ENCODE peak calls at places on chromosomes 2 and 18, in six cellular contexts. O is GM12878, Z is upper lobe of left lung, Q is HCT116, J is K562, K is HepG2. X is an unnamed sample.

GRCh38 chr2:206422493-206422892 is 20.8 kb upstream of the ADAM23 start:
- ATAC-seq in O (no peak), Z (no peak), Q (no peak), J (no peak), K (no peak), X (no peak)

GRCh38 chr2:224987733-224988132 is 54.5 kb downstream of the DOCK10 start:
- ATAC-seq in O (no peak), Z (no peak), Q (no peak), J (no peak), K (no peak), X (no peak)

GRCh38 chr2:45946023-45946422 is 294.5 kb downstream of the PRKCE start:
- ATAC-seq in O (no peak), Z (no peak), Q (peak; percentile 83), J (no peak), K (no peak), X (no peak)

GRCh38 chr18:75428490-75428889 is 987 bp upstream of the SMIM21 start:
- ATAC-seq in O (no peak), Z (no peak), Q (no peak), J (no peak), K (no peak), X (no peak)

GRCh38 chr2:17160594-17160993 is 357.6 kb downstream of the RAD51AP2 start:
- ATAC-seq in O (no peak), Z (no peak), Q (no peak), J (no peak), K (no peak), X (no peak)

GRCh38 chr2:238523158-238524110 is 96.7 kb downstream of the ASB1 start:
- ATAC-seq in O (no peak), Z (peak; percentile 61), Q (peak; percentile 54), J (peak; percentile 65), K (peak; percentile 96), X (peak; percentile 84)

GRCh38 chr2:38056216-38056615 is 19.7 kb downstream of the CYP1B1 start:
- ATAC-seq in O (no peak), Z (no peak), Q (no peak), J (no peak), K (no peak), X (no peak)

GRCh38 chr2:89841476-89841840 is 1150.0 kb downstream of the RPIA start:
- ATAC-seq in O (no peak), Z (no peak), Q (no peak), J (no peak), K (no peak), X (no peak)

GRCh38 chr2:7089284-7089683 is 172.1 kb downstream of the RNF144A start:
- ATAC-seq in O (no peak), Z (no peak), Q (no peak), J (peak; percentile 25), K (no peak), X (no peak)

GRCh38 chr2:29810956-29811355 is 110.4 kb downstream of the ALK start:
- ATAC-seq in O (peak; percentile 49), Z (no peak), Q (no peak), J (peak; percentile 67), K (no peak), X (no peak)

GRCh38 chr18:34709631-34710429 is at the start of gene DTNA:
- ATAC-seq in O (peak; percentile 41), Z (peak; percentile 85), Q (no peak), J (no peak), K (no peak), X (peak; percentile 48)

GRCh38 chr18:46462523-46462922 is 194.5 kb downstream of the LOXHD1 start:
- ATAC-seq in O (no peak), Z (peak; percentile 6), Q (no peak), J (no peak), K (no peak), X (no peak)

GRCh38 chr18:62877448-62878221 is 162.3 kb downstream of the PHLPP1 start:
- ATAC-seq in O (no peak), Z (peak; percentile 37), Q (no peak), J (no peak), K (peak; percentile 39), X (peak; percentile 34)

GRCh38 chr2:238133499-238134392 is 4.7 kb upstream of the KLHL30 start:
- ATAC-seq in O (peak; percentile 41), Z (no peak), Q (peak; percentile 59), J (no peak), K (peak; percentile 69), X (no peak)

GRCh38 chr18:22207022-22207758 is 37.8 kb downstream of the GATA6 start:
- ATAC-seq in O (no peak), Z (peak; percentile 75), Q (no peak), J (no peak), K (no peak), X (peak; percentile 76)

GRCh38 chr2:215764441-215765048 is 248.8 kb downstream of the MREG start:
- ATAC-seq in O (peak; percentile 41), Z (peak; percentile 85), Q (no peak), J (peak; percentile 79), K (no peak), X (no peak)

GRCh38 chr2:1613731-1614354 is 130.5 kb downstream of the PXDN start:
- ATAC-seq in O (no peak), Z (peak; percentile 88), Q (peak; percentile 55), J (no peak), K (no peak), X (peak; percentile 48)

GRCh38 chr2:100606740-100607343 is 44.0 kb downstream of the PDCL3 start:
- ATAC-seq in O (peak; percentile 70), Z (peak; percentile 66), Q (peak; percentile 74), J (peak; percentile 70), K (peak; percentile 66), X (no peak)

GRCh38 chr2:42959148-42959992 is 167.0 kb upstream of the HAAO start:
- ATAC-seq in O (no peak), Z (peak; percentile 80), Q (no peak), J (no peak), K (peak; percentile 71), X (peak; percentile 80)

GRCh38 chr2:23801396-23801795 is 125.5 kb downstream of the ATAD2B start:
- ATAC-seq in O (no peak), Z (no peak), Q (no peak), J (no peak), K (no peak), X (peak; percentile 71)

GRCh38 chr2:222892321-222892720 is 31.5 kb downstream of the ACSL3 start:
- ATAC-seq in O (no peak), Z (peak; percentile 81), Q (no peak), J (peak; percentile 60), K (no peak), X (peak; percentile 43)

GRCh38 chr2:231627384-231628156 is 34.9 kb downstream of the TEX44 start:
- ATAC-seq in O (no peak), Z (peak; percentile 26), Q (no peak), J (no peak), K (peak; percentile 59), X (peak; percentile 44)

GRCh38 chr2:240722796-240723735 is 31.4 kb downstream of the AQP12A start:
- ATAC-seq in O (no peak), Z (no peak), Q (peak; percentile 31), J (peak; percentile 57), K (peak; percentile 53), X (no peak)

GRCh38 chr2:127859712-127860085 is 1.7 kb upstream of the POLR2D start:
- ATAC-seq in O (peak; percentile 10), Z (no peak), Q (peak; percentile 59), J (peak; percentile 62), K (peak; percentile 9), X (no peak)

GRCh38 chr2:152369176-152369860 is 34.3 kb downstream of the FMNL2 start:
- ATAC-seq in O (no peak), Z (no peak), Q (no peak), J (no peak), K (peak; percentile 59), X (no peak)

GRCh38 chr18:65876310-65876709 is 125.5 kb downstream of the CDH7 start:
- ATAC-seq in O (no peak), Z (no peak), Q (no peak), J (no peak), K (no peak), X (no peak)

GRCh38 chr2:31334311-31335026 is 80.1 kb downstream of the XDH start:
- ATAC-seq in O (no peak), Z (no peak), Q (no peak), J (no peak), K (no peak), X (no peak)

GRCh38 chr2:139260052-139260430 is 479.9 kb upstream of the NXPH2 start:
- ATAC-seq in O (no peak), Z (no peak), Q (peak; percentile 74), J (no peak), K (peak; percentile 84), X (no peak)

GRCh38 chr18:5600376-5601071 is 56.7 kb upstream of the EPB41L3 start:
- ATAC-seq in O (no peak), Z (peak; percentile 62), Q (no peak), J (no peak), K (no peak), X (no peak)

DNA sequence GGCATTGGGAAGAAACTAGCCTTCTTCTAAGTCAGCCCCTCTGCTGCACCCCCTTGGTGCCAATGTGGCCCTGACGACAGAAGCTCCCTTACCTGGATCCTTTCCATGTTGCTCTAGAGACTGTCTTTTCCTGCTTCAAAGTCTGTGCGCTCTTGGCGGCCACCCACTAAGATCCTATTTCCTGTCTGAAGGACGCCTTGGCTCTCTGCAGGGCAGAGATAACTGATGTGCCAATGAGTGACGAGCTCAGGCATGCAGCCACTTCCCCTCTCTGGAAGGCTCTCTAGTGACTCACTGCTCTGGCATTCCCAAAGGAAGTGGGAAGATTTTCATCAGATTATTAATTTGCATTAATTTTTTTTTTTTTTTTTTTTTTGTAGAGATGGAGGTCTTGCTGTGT is 273.5 kb downstream of the CDH20 start:
- ATAC-seq in O (no peak), Z (peak; percentile 87), Q (peak; percentile 96), J (peak; percentile 51), K (no peak), X (peak; percentile 90)
- H3K4me1 ChIP-seq in O (no peaks in the 10 kb centered on the region), Z (peaks cover 31% of the 10 kb centered on the region), Q (peaks cover 39% of the 10 kb centered on the region), J (no peaks in the 10 kb centered on the region), K (no peaks in the 10 kb centered on the region), X (peaks cover 6% of the 10 kb centered on the region)

GRCh38 chr2:55610954-55611743 is 6.3 kb downstream of the PPP4R3B start:
- ATAC-seq in O (no peak), Z (no peak), Q (no peak), J (no peak), K (peak; percentile 17), X (no peak)
- TF ChIP-seq POLR2A in O (no peak), Z (no peak), Q (no peak), J (peak; percentile 40), K (peak; percentile 26), X (no peak)

GRCh38 chr2:210174086-210174485 is 2.9 kb upstream of the KANSL1L start:
- ATAC-seq in O (no peak), Z (no peak), Q (no peak), J (no peak), K (no peak), X (no peak)

GRCh38 chr2:210170442-210171303 is 536 bp downstream of the KANSL1L start:
- ATAC-seq in O (peak; percentile 86), Z (peak; percentile 90), Q (peak; percentile 77), J (peak; percentile 84), K (peak; percentile 79), X (peak; percentile 88)

GRCh38 chr2:210172219-210172575 is 988 bp upstream of the KANSL1L start:
- ATAC-seq in O (no peak), Z (no peak), Q (no peak), J (no peak), K (no peak), X (no peak)

GRCh38 chr2:210169871-210170441 is 1.3 kb downstream of the KANSL1L start:
- ATAC-seq in O (peak; percentile 57), Z (peak; percentile 63), Q (no peak), J (peak; percentile 4), K (no peak), X (peak; percentile 34)

GRCh38 chr2:210171309-210172218 is at the start of gene KANSL1L:
- ATAC-seq in O (peak; percentile 80), Z (peak; percentile 96), Q (peak; percentile 89), J (peak; percentile 89), K (peak; percentile 90), X (peak; percentile 93)
- TF ChIP-seq POLR2AphosphoS5 in O (no peak), Z (peak; percentile 95), Q (peak; percentile 65), J (no peak), K (peak; percentile 40), X (peak; percentile 97)

GRCh38 chr2:10775036-10775780 is 37.4 kb downstream of the PDIA6 start:
- ATAC-seq in O (no peak), Z (no peak), Q (no peak), J (no peak), K (no peak), X (no peak)
- H3K4me1 ChIP-seq in O (no peaks in the 10 kb centered on the region), Z (peaks cover 21% of the 10 kb centered on the region), Q (no peaks in the 10 kb centered on the region), J (no peaks in the 10 kb centered on the region), K (no peaks in the 10 kb centered on the region), X (no peaks in the 10 kb centered on the region)

X was measured in gastroesophageal sphincter.